ENCODE peak calls at places on chromosomes 16 and 17, in six cellular contexts. O, L, J, B, Y and S are unnamed samples.

GRCh38 chr17:61444831-61445230 is 7.4 kb upstream of the TBX4 start:
- DNase-seq in B (peak; percentile 62), L (no peak), O (no peak), Y (no peak), J (no peak), S (no peak)

GRCh38 chr17:55053855-55054254 is 85.3 kb downstream of the STXBP4 start:
- DNase-seq in O (peak; percentile 29), Y (no peak), L (no peak), J (no peak), B (peak; percentile 8), S (peak; percentile 31)

GRCh38 chr16:46961373-46962353 is 11.8 kb downstream of the DNAJA2 start:
- DNase-seq in O (no peak), L (no peak), J (no peak), B (no peak), Y (no peak), S (peak; percentile 10)

GRCh38 chr17:50562266-50563094 is 2.0 kb downstream of the CACNA1G start:
- DNase-seq in B (no peak), L (no peak), J (no peak), O (no peak), Y (no peak), S (no peak)

GRCh38 chr17:289409-289808 is 63.2 kb downstream of the RPH3AL start:
- DNase-seq in Y (peak; percentile 10), B (no peak), O (no peak), J (no peak), L (no peak), S (no peak)

GRCh38 chr17:50196826-50197225 is 4.6 kb downstream of the COL1A1 start:
- DNase-seq in O (peak; percentile 48), L (no peak), B (no peak), Y (no peak), J (no peak), S (peak; percentile 91)

GRCh38 chr17:28493467-28493866 is 12.7 kb upstream of the FOXN1 start:
- DNase-seq in J (no peak), L (no peak), B (no peak), O (no peak), Y (no peak), S (peak; percentile 72)

GRCh38 chr17:19431691-19432090 is 20.7 kb downstream of the RNF112 start:
- DNase-seq in J (no peak), O (no peak), L (no peak), B (no peak), Y (no peak), S (no peak)

GRCh38 chr17:2383628-2384167 is 17.2 kb downstream of the MNT start:
- DNase-seq in O (no peak), Y (no peak), B (no peak), J (no peak), L (peak; percentile 79), S (no peak)

GRCh38 chr16:71542377-71542776 is 16.2 kb downstream of the CHST4 start:
- DNase-seq in J (peak; percentile 39), O (peak; percentile 73), Y (peak; percentile 27), L (no peak), B (peak; percentile 61), S (peak; percentile 30)

GRCh38 chr17:27082775-27083154 is 211.1 kb upstream of the WSB1 start:
- DNase-seq in O (no peak), J (no peak), L (no peak), B (no peak), Y (no peak), S (no peak)

GRCh38 chr16:48462146-48462740 is 77.0 kb upstream of the SIAH1 start:
- DNase-seq in B (peak; percentile 77), J (no peak), L (no peak), Y (no peak), O (peak; percentile 100), S (peak; percentile 22)

GRCh38 chr17:17235212-17236174 is 1.5 kb downstream of the FLCN start:
- DNase-seq in Y (peak; percentile 40), O (peak; percentile 67), J (peak; percentile 45), L (peak; percentile 48), B (no peak), S (peak; percentile 51)

GRCh38 chr17:82278786-82279379 is 5.4 kb upstream of the CSNK1D start:
- DNase-seq in Y (no peak), L (no peak), B (no peak), O (no peak), J (no peak), S (no peak)

GRCh38 chr17:67491009-67491677 is 114.1 kb downstream of the PITPNC1 start:
- DNase-seq in L (peak; percentile 86), Y (peak; percentile 99), J (peak; percentile 63), O (peak; percentile 49), B (peak; percentile 91), S (peak; percentile 96)

DNA sequence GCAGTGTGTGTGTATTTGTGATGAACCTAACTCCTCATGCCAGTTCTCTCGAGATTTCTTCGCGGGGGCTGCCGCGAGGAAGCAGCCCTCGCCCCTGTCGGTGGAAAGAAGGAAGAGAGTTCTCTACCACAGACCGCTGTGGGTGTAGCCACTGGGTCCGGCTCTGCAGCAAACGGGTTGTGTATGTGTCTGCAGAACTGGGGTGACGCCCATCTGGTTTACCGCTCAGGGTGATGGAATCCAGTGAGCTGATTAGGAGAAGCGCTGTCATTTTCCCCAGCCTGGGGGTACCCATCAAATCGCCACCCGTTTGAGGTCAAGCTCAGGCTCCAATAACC is 7.7 kb downstream of the CORO6 start:
- DNase-seq in B (no peak), Y (peak; percentile 26), O (no peak), J (no peak), L (no peak), S (no peak)
- H3K4me3 ChIP-seq in B (no peak overlapping the region), Y (no peak overlapping the region), O (peak overlapping the region; percentile 15), J (no peak overlapping the region), L (peak overlapping the region; percentile 53), S (peak overlapping the region; percentile 26)

DNA sequence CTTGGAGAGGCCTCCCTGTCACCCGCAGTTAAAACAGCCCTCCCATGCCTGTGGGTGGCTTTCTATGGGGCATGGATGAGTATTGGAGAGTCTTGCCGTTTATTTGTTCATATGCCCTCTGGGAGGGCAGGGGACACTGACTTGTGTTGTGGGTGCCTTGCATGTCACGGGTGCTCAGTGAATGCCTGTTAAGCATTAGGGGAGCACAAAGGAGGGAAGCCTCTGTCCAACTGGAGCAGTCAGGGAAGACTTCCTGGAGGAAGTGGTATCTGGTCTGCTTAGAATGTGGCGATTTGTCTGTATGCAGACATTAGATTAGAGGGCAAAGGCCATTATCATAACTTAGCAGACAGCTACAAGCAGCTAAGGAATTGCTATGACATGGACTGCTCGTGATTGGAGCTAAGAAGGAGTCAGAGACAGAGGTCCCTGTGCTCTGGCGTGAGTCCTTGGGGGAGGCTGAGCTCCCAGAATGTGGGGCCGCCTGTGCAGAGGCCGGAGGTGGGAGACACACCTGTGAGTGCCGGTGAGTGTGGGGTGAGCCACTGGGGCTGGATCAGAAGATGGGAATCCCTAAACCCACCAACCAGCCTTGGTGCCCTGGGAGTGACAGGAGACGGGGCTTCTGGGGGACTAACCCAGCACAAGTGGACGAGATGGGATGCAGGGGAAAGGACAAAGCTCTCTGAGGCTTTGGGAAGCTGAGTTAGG is 286.1 kb downstream of the SEC14L1 start:
- DNase-seq in B (no peak), Y (no peak), J (no peak), L (no peak), O (no peak), S (no peak)
- H3K4me3 ChIP-seq in B (no peak overlapping the region), Y (no peak overlapping the region), J (no peak overlapping the region), L (no peak overlapping the region), O (no peak overlapping the region), S (no peak overlapping the region)

GRCh38 chr17:79991924-79992656 is 43.6 kb downstream of the TBC1D16 start:
- DNase-seq in J (no peak), Y (peak; percentile 48), O (no peak), B (peak; percentile 42), L (no peak), S (no peak)

GRCh38 chr17:79990051-79990592 is 45.5 kb downstream of the TBC1D16 start:
- DNase-seq in J (no peak), B (no peak), L (no peak), O (no peak), Y (peak; percentile 62), S (no peak)

GRCh38 chr17:79990704-79991103 is 45.0 kb downstream of the TBC1D16 start:
- DNase-seq in J (no peak), L (no peak), O (no peak), Y (no peak), B (no peak), S (no peak)

GRCh38 chr17:79992657-79993389 is 42.8 kb downstream of the TBC1D16 start:
- DNase-seq in B (no peak), J (no peak), L (no peak), O (no peak), Y (no peak), S (no peak)

GRCh38 chr17:79991140-79991923 is 44.3 kb downstream of the TBC1D16 start:
- DNase-seq in Y (peak; percentile 89), J (peak; percentile 81), O (peak; percentile 63), L (peak; percentile 22), B (peak; percentile 88), S (peak; percentile 81)
- H3K4me3 ChIP-seq in Y (no peak overlapping the region), J (no peak overlapping the region), O (peak overlapping the region; percentile 31), L (no peak overlapping the region), B (peak overlapping the region; percentile 51), S (no peak overlapping the region)

DNA sequence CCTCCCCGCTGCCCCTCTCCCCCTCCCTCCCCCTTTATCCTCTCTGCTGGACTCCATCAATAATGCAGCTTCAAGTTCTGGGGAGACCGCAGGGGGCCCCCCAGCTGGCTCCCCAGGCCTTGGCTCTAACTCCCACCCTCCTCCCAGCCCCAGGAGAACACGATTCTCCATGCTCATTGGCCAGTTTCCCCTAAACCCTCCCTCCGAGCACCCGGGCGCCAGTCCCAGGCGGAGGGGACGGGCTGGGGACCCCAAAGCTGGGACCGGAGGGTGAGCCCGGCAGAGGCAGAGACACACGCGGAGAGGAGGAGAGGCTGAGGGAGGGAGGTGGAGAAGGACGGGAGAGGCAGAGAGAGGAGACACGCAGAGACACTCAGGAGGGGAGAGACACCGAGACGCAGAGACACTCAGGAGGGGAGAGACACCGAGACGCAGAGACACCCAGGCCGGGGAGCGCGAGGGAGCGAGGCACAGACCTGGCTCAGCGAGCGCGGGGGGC is at the start of gene PPP1R1B:
- DNase-seq in B (no peak), L (no peak), J (no peak), Y (no peak), O (no peak), S (no peak)
- H3K4me3 ChIP-seq in B (peak within 1 kb of the TSS; percentile 25), L (peak within 1 kb of the TSS; percentile 44), J (no peak within 1 kb of the TSS), Y (peak within 1 kb of the TSS; percentile 2), O (no peak within 1 kb of the TSS), S (peak within 1 kb of the TSS; percentile 10)

GRCh38 chr16:67421030-67421429 is 4.8 kb upstream of the ZDHHC1 start:
- DNase-seq in J (no peak), O (no peak), B (no peak), Y (no peak), L (no peak), S (no peak)
- H3K4me3 ChIP-seq in J (no peak overlapping the region), O (no peak overlapping the region), B (no peak overlapping the region), Y (no peak overlapping the region), L (no peak overlapping the region), S (no peak overlapping the region)

GRCh38 chr17:78252111-78252634 is 20.7 kb downstream of the TMEM235 start:
- DNase-seq in O (no peak), J (no peak), L (no peak), B (no peak), Y (peak; percentile 14), S (no peak)
- H3K4me3 ChIP-seq in O (no peak overlapping the region), J (no peak overlapping the region), L (no peak overlapping the region), B (no peak overlapping the region), Y (no peak overlapping the region), S (no peak overlapping the region)

GRCh38 chr16:57652695-57653471 is 15.2 kb upstream of the ADGRG3 start:
- DNase-seq in O (no peak), L (no peak), J (no peak), B (no peak), Y (no peak), S (no peak)
- H3K4me3 ChIP-seq in O (no peak overlapping the region), L (no peak overlapping the region), J (no peak overlapping the region), B (no peak overlapping the region), Y (no peak overlapping the region), S (no peak overlapping the region)